ENCODE peak calls at places on chromosomes 13 and 19, in nine cellular contexts. One of them, this sample, is unnamed.

GRCh38 chr13:28375250-28375930 is 119.5 kb downstream of the FLT1 start:
- DNase-seq in ovary: no peak
- DNase-seq in IMR-90: no peak
- DNase-seq in breast epithelium: no peak
- DNase-seq in A673: no peak
- DNase-seq in tibial nerve: no peak
- DNase-seq in stomach: no peak
- DNase-seq in brain microvascular endothelial cell: no peak
- DNase-seq in dorsolateral prefrontal cortex: no peak
- DNase-seq in this sample: no peak

GRCh38 chr19:20969498-20969897 is 46.4 kb downstream of the ZNF85 start:
- DNase-seq in stomach: no peak
- DNase-seq in ovary: no peak
- DNase-seq in dorsolateral prefrontal cortex: no peak
- DNase-seq in A673: no peak
- DNase-seq in brain microvascular endothelial cell: no peak
- DNase-seq in tibial nerve: no peak
- DNase-seq in IMR-90: no peak
- DNase-seq in breast epithelium: peak
- DNase-seq in this sample: no peak

GRCh38 chr13:52025475-52026245 is 1.2 kb downstream of the UTP14C start:
- DNase-seq in ovary: no peak
- DNase-seq in breast epithelium: no peak
- DNase-seq in tibial nerve: no peak
- DNase-seq in stomach: no peak
- DNase-seq in dorsolateral prefrontal cortex: no peak
- DNase-seq in brain microvascular endothelial cell: no peak
- DNase-seq in A673: no peak
- DNase-seq in IMR-90: no peak
- DNase-seq in this sample: no peak

GRCh38 chr19:15138427-15138826 is 31.2 kb downstream of the SYDE1 start:
- DNase-seq in dorsolateral prefrontal cortex: no peak
- DNase-seq in stomach: no peak
- DNase-seq in IMR-90: peak
- DNase-seq in breast epithelium: no peak
- DNase-seq in A673: no peak
- DNase-seq in ovary: no peak
- DNase-seq in tibial nerve: no peak
- DNase-seq in brain microvascular endothelial cell: no peak
- DNase-seq in this sample: no peak

GRCh38 chr19:50624949-50625600 is 14.6 kb downstream of the SYT3 start:
- DNase-seq in dorsolateral prefrontal cortex: no peak
- DNase-seq in brain microvascular endothelial cell: no peak
- DNase-seq in ovary: no peak
- DNase-seq in IMR-90: no peak
- DNase-seq in A673: no peak
- DNase-seq in stomach: no peak
- DNase-seq in tibial nerve: no peak
- DNase-seq in breast epithelium: no peak
- DNase-seq in this sample: no peak

GRCh38 chr19:18203408-18203862 is 407 bp downstream of the RAB3A start:
- DNase-seq in IMR-90: no peak
- DNase-seq in dorsolateral prefrontal cortex: peak
- DNase-seq in stomach: no peak
- DNase-seq in brain microvascular endothelial cell: no peak
- DNase-seq in A673: peak
- DNase-seq in breast epithelium: no peak
- DNase-seq in ovary: peak
- DNase-seq in tibial nerve: peak
- DNase-seq in this sample: no peak

GRCh38 chr13:21557995-21558394 is 46.0 kb downstream of the MICU2 start:
- DNase-seq in ovary: no peak
- DNase-seq in IMR-90: no peak
- DNase-seq in tibial nerve: no peak
- DNase-seq in A673: peak
- DNase-seq in breast epithelium: no peak
- DNase-seq in dorsolateral prefrontal cortex: no peak
- DNase-seq in stomach: no peak
- DNase-seq in brain microvascular endothelial cell: peak
- DNase-seq in this sample: no peak

GRCh38 chr13:87919956-87920355 is 248.8 kb downstream of the SLITRK5 start:
- DNase-seq in ovary: no peak
- DNase-seq in tibial nerve: no peak
- DNase-seq in stomach: no peak
- DNase-seq in brain microvascular endothelial cell: no peak
- DNase-seq in IMR-90: no peak
- DNase-seq in breast epithelium: no peak
- DNase-seq in A673: no peak
- DNase-seq in dorsolateral prefrontal cortex: no peak
- DNase-seq in this sample: no peak

GRCh38 chr19:57359300-57359699 is 4.1 kb upstream of the TRAPPC2B start:
- DNase-seq in ovary: no peak
- DNase-seq in brain microvascular endothelial cell: no peak
- DNase-seq in A673: no peak
- DNase-seq in tibial nerve: no peak
- DNase-seq in dorsolateral prefrontal cortex: no peak
- DNase-seq in IMR-90: no peak
- DNase-seq in stomach: no peak
- DNase-seq in breast epithelium: no peak
- DNase-seq in this sample: no peak

GRCh38 chr19:29663861-29664752 is 1.2 kb upstream of the PLEKHF1 start:
- DNase-seq in IMR-90: peak
- DNase-seq in dorsolateral prefrontal cortex: no peak
- DNase-seq in tibial nerve: no peak
- DNase-seq in breast epithelium: peak
- DNase-seq in A673: no peak
- DNase-seq in stomach: no peak
- DNase-seq in brain microvascular endothelial cell: peak
- DNase-seq in ovary: no peak
- DNase-seq in this sample: no peak

GRCh38 chr13:75666646-75667351 is 30.7 kb downstream of the LMO7 start:
- DNase-seq in ovary: no peak
- DNase-seq in stomach: no peak
- DNase-seq in breast epithelium: no peak
- DNase-seq in brain microvascular endothelial cell: peak
- DNase-seq in IMR-90: peak
- DNase-seq in tibial nerve: no peak
- DNase-seq in dorsolateral prefrontal cortex: no peak
- DNase-seq in A673: no peak
- DNase-seq in this sample: no peak

GRCh38 chr19:43910884-43911283 is 24.2 kb downstream of the ZNF45 start:
- DNase-seq in tibial nerve: no peak
- DNase-seq in ovary: no peak
- DNase-seq in A673: no peak
- DNase-seq in breast epithelium: no peak
- DNase-seq in IMR-90: no peak
- DNase-seq in stomach: no peak
- DNase-seq in brain microvascular endothelial cell: no peak
- DNase-seq in dorsolateral prefrontal cortex: no peak
- DNase-seq in this sample: no peak

GRCh38 chr19:2494447-2495129 is 18.7 kb downstream of the GADD45B start:
- DNase-seq in brain microvascular endothelial cell: peak
- DNase-seq in ovary: peak
- DNase-seq in IMR-90: peak
- DNase-seq in tibial nerve: peak
- DNase-seq in stomach: peak
- DNase-seq in dorsolateral prefrontal cortex: peak
- DNase-seq in A673: peak
- DNase-seq in breast epithelium: peak
- DNase-seq in this sample: no peak

GRCh38 chr13:90015565-90016507 is 1331.7 kb upstream of the MIR17HG start:
- DNase-seq in tibial nerve: no peak
- DNase-seq in brain microvascular endothelial cell: no peak
- DNase-seq in IMR-90: no peak
- DNase-seq in dorsolateral prefrontal cortex: no peak
- DNase-seq in stomach: no peak
- DNase-seq in breast epithelium: no peak
- DNase-seq in A673: no peak
- DNase-seq in ovary: no peak
- DNase-seq in this sample: no peak

GRCh38 chr19:28424662-28425430 is 788.1 kb downstream of the UQCRFS1 start:
- DNase-seq in brain microvascular endothelial cell: no peak
- DNase-seq in A673: no peak
- DNase-seq in breast epithelium: no peak
- DNase-seq in dorsolateral prefrontal cortex: no peak
- DNase-seq in tibial nerve: no peak
- DNase-seq in IMR-90: no peak
- DNase-seq in ovary: no peak
- DNase-seq in stomach: no peak
- DNase-seq in this sample: no peak

DNA sequence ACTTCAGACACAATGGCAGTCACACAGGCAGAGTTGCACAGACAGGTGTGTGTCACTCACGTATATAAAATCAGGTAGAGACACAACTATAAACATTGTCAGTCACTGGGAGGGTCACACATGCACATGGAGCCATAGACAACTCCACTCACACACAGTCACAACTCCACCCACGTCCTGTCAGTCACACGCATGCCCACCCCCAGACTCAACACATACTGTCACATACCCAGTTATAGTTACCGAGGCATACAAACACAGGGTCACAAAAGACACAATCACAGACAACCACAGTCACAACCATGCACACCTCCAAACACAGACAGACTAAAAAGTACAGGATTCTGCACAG is 1.5 kb downstream of the NUMBL start:
- DNase-seq in tibial nerve: no peak
- DNase-seq in IMR-90: no peak
- DNase-seq in brain microvascular endothelial cell: no peak
- DNase-seq in breast epithelium: no peak
- DNase-seq in A673: no peak
- DNase-seq in dorsolateral prefrontal cortex: no peak
- DNase-seq in ovary: no peak
- DNase-seq in stomach: no peak
- DNase-seq in this sample: no peak
- H3K27ac ChIP-seq in tibial nerve: peak
- H3K27ac ChIP-seq in IMR-90: peak
- H3K27ac ChIP-seq in brain microvascular endothelial cell: no peak
- H3K27ac ChIP-seq in breast epithelium: peak
- H3K27ac ChIP-seq in A673: no peak
- H3K27ac ChIP-seq in dorsolateral prefrontal cortex: peak
- H3K27ac ChIP-seq in ovary: peak
- H3K27ac ChIP-seq in stomach: peak
- H3K27ac ChIP-seq in this sample: no peak

GRCh38 chr13:50152224-50152623 is 137.0 kb downstream of the KCNRG start:
- DNase-seq in A673: no peak
- DNase-seq in tibial nerve: no peak
- DNase-seq in breast epithelium: no peak
- DNase-seq in IMR-90: no peak
- DNase-seq in ovary: no peak
- DNase-seq in stomach: no peak
- DNase-seq in brain microvascular endothelial cell: no peak
- DNase-seq in dorsolateral prefrontal cortex: no peak
- DNase-seq in this sample: no peak
- H3K4me3 ChIP-seq in A673: peak
- H3K4me3 ChIP-seq in tibial nerve: peak
- H3K4me3 ChIP-seq in breast epithelium: peak
- H3K4me3 ChIP-seq in IMR-90: no peak
- H3K4me3 ChIP-seq in ovary: no peak
- H3K4me3 ChIP-seq in stomach: no peak
- H3K4me3 ChIP-seq in brain microvascular endothelial cell: no peak
- H3K4me3 ChIP-seq in dorsolateral prefrontal cortex: peak
- H3K4me3 ChIP-seq in this sample: no peak

GRCh38 chr13:63044617-63045016 is 1629.0 kb upstream of the PCDH20 start:
- DNase-seq in tibial nerve: no peak
- DNase-seq in breast epithelium: no peak
- DNase-seq in A673: no peak
- DNase-seq in ovary: no peak
- DNase-seq in brain microvascular endothelial cell: no peak
- DNase-seq in dorsolateral prefrontal cortex: no peak
- DNase-seq in stomach: no peak
- DNase-seq in IMR-90: no peak
- DNase-seq in this sample: no peak

GRCh38 chr13:63050287-63050686 is 1634.6 kb upstream of the PCDH20 start:
- DNase-seq in brain microvascular endothelial cell: no peak
- DNase-seq in IMR-90: no peak
- DNase-seq in A673: no peak
- DNase-seq in tibial nerve: no peak
- DNase-seq in ovary: no peak
- DNase-seq in breast epithelium: no peak
- DNase-seq in stomach: no peak
- DNase-seq in dorsolateral prefrontal cortex: no peak
- DNase-seq in this sample: no peak

DNA sequence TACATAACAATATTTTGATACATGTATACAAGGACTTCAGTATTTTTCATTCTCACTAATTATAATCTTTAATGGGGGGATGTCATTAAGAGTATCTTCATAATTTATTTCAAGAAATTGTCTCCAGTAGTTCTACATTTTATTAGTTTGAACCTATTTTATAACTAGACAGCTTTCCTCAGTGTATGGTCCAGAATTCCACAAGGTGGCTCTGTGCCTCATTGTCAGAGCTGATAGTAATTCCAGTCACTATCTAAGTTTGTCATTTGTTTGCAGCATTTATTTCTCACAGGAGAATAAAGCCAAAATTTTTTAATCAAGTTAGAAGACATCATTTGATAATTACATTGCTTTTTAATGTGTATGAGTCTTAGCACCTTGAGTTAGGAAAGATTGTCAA is 1633.0 kb upstream of the PCDH20 start:
- DNase-seq in dorsolateral prefrontal cortex: no peak
- DNase-seq in breast epithelium: no peak
- DNase-seq in A673: peak
- DNase-seq in tibial nerve: no peak
- DNase-seq in stomach: no peak
- DNase-seq in ovary: no peak
- DNase-seq in brain microvascular endothelial cell: no peak
- DNase-seq in IMR-90: peak
- DNase-seq in this sample: no peak
- TF ChIP-seq CTCF in dorsolateral prefrontal cortex: no peak
- TF ChIP-seq CTCF in breast epithelium: no peak
- TF ChIP-seq CTCF in A673: peak
- TF ChIP-seq CTCF in tibial nerve: no peak
- TF ChIP-seq CTCF in stomach: no peak
- TF ChIP-seq CTCF in ovary: no peak
- TF ChIP-seq CTCF in brain microvascular endothelial cell: peak
- TF ChIP-seq CTCF in IMR-90: peak
- TF ChIP-seq CTCF in this sample: peak

DNA sequence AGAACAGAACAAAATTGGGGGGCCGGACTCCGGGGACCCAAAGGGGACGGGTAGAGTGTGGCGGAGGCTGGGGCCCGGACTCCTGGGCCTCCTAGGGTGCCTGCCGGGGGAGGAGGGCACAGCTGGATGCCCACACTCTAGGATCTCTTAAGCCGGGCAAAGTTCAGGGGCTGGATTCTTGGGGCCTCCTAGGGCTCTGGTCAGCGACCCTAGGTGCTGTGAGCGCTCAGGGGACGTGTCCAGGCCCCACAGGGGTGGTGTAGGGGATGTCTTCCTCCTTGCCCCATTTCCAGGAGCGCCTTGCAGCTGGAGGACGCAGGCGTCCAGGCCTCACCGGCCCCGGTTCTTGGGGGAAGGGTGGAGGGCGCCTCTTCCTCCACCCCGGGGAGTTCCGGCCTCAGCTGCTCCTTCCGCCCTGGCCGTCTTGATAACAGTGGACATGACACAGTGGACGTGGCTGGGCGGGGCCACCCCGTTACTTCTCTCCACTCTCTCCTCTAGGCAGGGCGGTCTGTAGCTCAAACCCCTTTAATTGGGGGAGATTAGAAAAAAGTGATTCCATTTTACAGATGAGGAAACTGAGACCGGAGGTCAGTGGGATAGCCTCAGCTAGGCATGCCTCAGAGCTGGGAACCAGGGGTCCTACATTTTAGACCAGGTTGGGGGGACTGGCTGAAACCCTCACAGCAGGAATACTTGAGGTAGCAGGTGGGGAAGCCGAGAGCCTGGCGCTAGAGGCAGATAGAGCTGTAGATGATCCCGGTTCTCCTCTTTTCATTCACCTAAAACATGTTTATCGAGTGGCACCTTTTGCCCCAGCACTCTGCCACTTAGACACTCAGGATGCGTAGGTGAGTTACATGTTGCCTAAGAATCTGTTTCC is 705 bp downstream of the STXBP2 start:
- DNase-seq in IMR-90: no peak
- DNase-seq in stomach: peak
- DNase-seq in breast epithelium: no peak
- DNase-seq in brain microvascular endothelial cell: no peak
- DNase-seq in A673: no peak
- DNase-seq in tibial nerve: no peak
- DNase-seq in ovary: no peak
- DNase-seq in dorsolateral prefrontal cortex: no peak
- DNase-seq in this sample: no peak
- H3K27ac ChIP-seq in IMR-90: no peak
- H3K27ac ChIP-seq in stomach: peak
- H3K27ac ChIP-seq in breast epithelium: peak
- H3K27ac ChIP-seq in brain microvascular endothelial cell: no peak
- H3K27ac ChIP-seq in A673: peak
- H3K27ac ChIP-seq in tibial nerve: peak
- H3K27ac ChIP-seq in ovary: no peak
- H3K27ac ChIP-seq in dorsolateral prefrontal cortex: peak
- H3K27ac ChIP-seq in this sample: no peak